ENCODE peak calls at places on chromosomes 2 and 18, in four cellular contexts. L is lower lobe of right lung, G is PC-9, D is substantia nigra. K is an unnamed sample.

GRCh38 chr2:96697476-96697875 is 42.4 kb downstream of the LMAN2L start:
- DNase-seq in L (no peak), G (no peak), D (no peak), K (no peak)

GRCh38 chr2:121288454-121289231 is 3.6 kb upstream of the TFCP2L1 start:
- DNase-seq in L (no peak), G (no peak), D (no peak), K (no peak)

GRCh38 chr2:99806758-99807157 is 316.9 kb upstream of the REV1 start:
- DNase-seq in L (no peak), G (no peak), D (no peak), K (no peak)

GRCh38 chr2:205032093-205032551 is 486.8 kb downstream of the PARD3B start:
- DNase-seq in L (no peak), G (no peak), D (no peak), K (no peak)

GRCh38 chr18:23619388-23619873 is 33.1 kb upstream of the NPC1 start:
- DNase-seq in L (peak; percentile 53), G (no peak), D (no peak), K (no peak)

GRCh38 chr2:37000273-37000780 is 34.0 kb upstream of the STRN start:
- DNase-seq in L (no peak), G (peak; percentile 81), D (no peak), K (no peak)

GRCh38 chr2:27049422-27050280 is 1.8 kb upstream of the AGBL5 start:
- DNase-seq in L (peak; percentile 71), G (no peak), D (peak; percentile 48), K (peak; percentile 61)

GRCh38 chr2:11550901-11551568 is 17.2 kb downstream of the GREB1 start:
- DNase-seq in L (no peak), G (no peak), D (no peak), K (no peak)

GRCh38 chr2:240462704-240463273 is 27.3 kb downstream of the GPC1 start:
- DNase-seq in L (no peak), G (no peak), D (no peak), K (no peak)

GRCh38 chr18:42922363-42922762 is 193.1 kb downstream of the RIT2 start:
- DNase-seq in L (no peak), G (no peak), D (no peak), K (no peak)

GRCh38 chr18:77617681-77618080 is 368.0 kb downstream of the GALR1 start:
- DNase-seq in L (no peak), G (no peak), D (no peak), K (no peak)

GRCh38 chr18:50651334-50651733 is 91.4 kb downstream of the MAPK4 start:
- DNase-seq in L (no peak), G (no peak), D (no peak), K (no peak)
- H3K27ac ChIP-seq in L (no peak overlapping the region), G (no peak overlapping the region), D (no peak overlapping the region), K (no peak overlapping the region)

GRCh38 chr2:8219631-8220393 is 462.0 kb upstream of the ID2 start:
- DNase-seq in L (no peak), G (no peak), D (no peak), K (no peak)
- H3K27ac ChIP-seq in L (no peak overlapping the region), G (no peak overlapping the region), D (no peak overlapping the region), K (no peak overlapping the region)

GRCh38 chr2:46339200-46339599 is 42.0 kb downstream of the EPAS1 start:
- DNase-seq in L (no peak), G (no peak), D (no peak), K (no peak)
- H3K27ac ChIP-seq in L (peak overlapping the region; percentile 66), G (no peak overlapping the region), D (no peak overlapping the region), K (no peak overlapping the region)

DNA sequence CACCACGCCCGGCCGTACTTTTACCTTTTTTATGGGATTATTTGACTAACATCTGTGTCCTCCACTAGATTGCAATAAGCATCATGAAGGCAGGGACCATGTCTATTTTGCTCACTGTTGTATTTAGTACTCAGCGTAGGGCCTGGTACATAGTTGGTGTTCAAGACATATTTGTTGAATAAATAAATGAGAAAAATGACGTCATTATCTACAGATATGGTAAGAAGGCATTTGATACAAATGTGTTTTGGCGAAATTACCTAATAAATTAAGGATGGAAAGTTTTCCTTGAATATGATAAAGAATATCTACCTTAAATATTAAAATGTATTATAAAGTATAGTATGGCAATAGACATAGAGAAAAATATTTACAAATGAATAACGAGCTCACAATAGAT is 24.0 kb upstream of the FAM136A start:
- DNase-seq in L (no peak), G (no peak), D (no peak), K (no peak)
- H3K27ac ChIP-seq in L (no peak overlapping the region), G (no peak overlapping the region), D (no peak overlapping the region), K (no peak overlapping the region)

GRCh38 chr2:20584045-20584636 is 66.8 kb downstream of the HS1BP3 start:
- DNase-seq in L (no peak), G (peak; percentile 79), D (no peak), K (no peak)

GRCh38 chr2:20585710-20586378 is 65.1 kb downstream of the HS1BP3 start:
- DNase-seq in L (peak; percentile 36), G (no peak), D (no peak), K (no peak)

GRCh38 chr2:20585351-20585709 is 65.6 kb downstream of the HS1BP3 start:
- DNase-seq in L (no peak), G (no peak), D (no peak), K (no peak)

GRCh38 chr2:20583425-20583881 is 67.4 kb downstream of the HS1BP3 start:
- DNase-seq in L (no peak), G (no peak), D (no peak), K (no peak)

GRCh38 chr2:20584637-20585321 is 66.1 kb downstream of the HS1BP3 start:
- DNase-seq in L (no peak), G (peak; percentile 95), D (no peak), K (no peak)
- H3K27ac ChIP-seq in L (peak overlapping the region; percentile 53), G (peak overlapping the region; percentile 65), D (peak overlapping the region; percentile 89), K (no peak overlapping the region)

GRCh38 chr18:3525870-3526420 is 76.0 kb downstream of the TGIF1 start:
- DNase-seq in L (no peak), G (no peak), D (no peak), K (no peak)
- H3K27ac ChIP-seq in L (no peak overlapping the region), G (no peak overlapping the region), D (peak overlapping the region; percentile 64), K (no peak overlapping the region)

DNA sequence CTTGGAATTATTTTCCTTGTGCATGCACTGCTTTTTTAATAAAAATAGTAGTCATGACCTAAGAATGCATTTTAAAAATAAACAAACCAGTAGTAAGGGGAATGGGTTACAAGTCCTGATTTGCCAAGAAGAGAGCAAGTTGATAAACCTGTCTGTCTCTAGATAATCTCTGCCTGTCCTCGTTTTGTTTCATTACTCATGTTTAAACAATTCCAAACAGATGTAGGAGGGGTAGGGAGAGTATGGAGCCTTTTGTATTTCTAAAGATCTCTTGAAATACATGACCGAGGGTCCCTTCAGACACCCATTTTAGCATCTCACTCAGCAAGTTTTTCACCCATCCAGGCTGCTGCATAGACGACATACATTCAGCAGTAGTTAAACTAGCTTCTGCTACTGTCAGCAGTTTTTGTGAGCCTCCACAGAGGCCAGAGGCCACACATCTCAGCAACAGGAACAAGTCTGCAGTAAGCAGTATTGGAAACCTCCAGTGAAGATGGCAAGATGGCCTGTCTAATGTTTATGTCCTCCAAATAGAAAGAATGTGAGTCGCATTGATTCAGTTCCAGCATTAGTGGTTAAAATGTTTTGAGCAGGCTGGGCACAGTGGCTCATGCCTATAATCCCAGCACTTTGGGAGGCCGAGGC is 2.3 kb upstream of the EXOC6B start:
- DNase-seq in L (no peak), G (peak; percentile 98), D (no peak), K (no peak)
- H3K27ac ChIP-seq in L (no peak overlapping the region), G (peak overlapping the region; percentile 78), D (no peak overlapping the region), K (no peak overlapping the region)

GRCh38 chr2:176435691-176436215 is 166.5 kb downstream of the MTX2 start:
- DNase-seq in L (no peak), G (no peak), D (no peak), K (no peak)
- H3K27ac ChIP-seq in L (no peak overlapping the region), G (no peak overlapping the region), D (no peak overlapping the region), K (no peak overlapping the region)